ENCODE peak calls at places on chromosomes 11 and 22, in four cellular contexts. Z, A, Y and G are unnamed samples.

GRCh38 chr11:108647701-108648527 is 17.0 kb upstream of the DDX10 start:
- DNase-seq in Z (peak; percentile 64), A (peak; percentile 78), Y (peak; percentile 87), G (peak; percentile 90)

GRCh38 chr22:50739279-50739691 is 1.3 kb downstream of the ACR start:
- DNase-seq in Y (no peak), Z (no peak), A (peak; percentile 17), G (no peak)

GRCh38 chr11:119125849-119126248 is 4.5 kb downstream of the HINFP start:
- DNase-seq in A (no peak), Z (no peak), Y (no peak), G (no peak)

GRCh38 chr22:29816539-29816938 is 21.5 kb downstream of the ASCC2 start:
- DNase-seq in Y (no peak), Z (no peak), A (no peak), G (no peak)

GRCh38 chr11:57427692-57428082 is 766 bp upstream of the SLC43A3 start:
- DNase-seq in A (no peak), Y (no peak), Z (no peak), G (no peak)

GRCh38 chr22:24926428-24926725 is 20.1 kb downstream of the LHFPL7 start:
- DNase-seq in Z (no peak), A (no peak), Y (no peak), G (no peak)

GRCh38 chr11:74380746-74381439 is 17.3 kb downstream of the PGM2L1 start:
- DNase-seq in Z (no peak), A (no peak), Y (no peak), G (no peak)

GRCh38 chr22:36336246-36337182 is 51.3 kb downstream of the MYH9 start:
- DNase-seq in Y (no peak), A (no peak), Z (no peak), G (no peak)

GRCh38 chr22:25564979-25565677 is 653 bp downstream of the GRK3 start:
- DNase-seq in A (peak; percentile 81), Z (peak; percentile 36), Y (peak; percentile 75), G (peak; percentile 84)

GRCh38 chr22:17366830-17367229 is 2.4 kb upstream of the CECR2 start:
- DNase-seq in A (peak; percentile 85), Z (no peak), Y (peak; percentile 28), G (peak; percentile 89)

GRCh38 chr11:102495161-102496042 is 35.1 kb downstream of the MMP7 start:
- DNase-seq in Z (peak; percentile 9), A (peak; percentile 68), Y (peak; percentile 93), G (peak; percentile 86)

GRCh38 chr11:6245536-6245935 is 6.6 kb downstream of the CNGA4 start:
- DNase-seq in Y (no peak), Z (no peak), A (no peak), G (no peak)

GRCh38 chr22:45497268-45497667 is 5.4 kb upstream of the FBLN1 start:
- DNase-seq in Y (no peak), Z (no peak), A (no peak), G (no peak)

GRCh38 chr22:45496451-45496941 is 6.2 kb upstream of the FBLN1 start:
- DNase-seq in Z (no peak), Y (no peak), A (no peak), G (peak; percentile 89)

GRCh38 chr22:45497746-45498145 is 4.9 kb upstream of the FBLN1 start:
- DNase-seq in Y (no peak), A (no peak), Z (no peak), G (no peak)

GRCh38 chr22:45502215-45503070 is at the start of gene FBLN1:
- DNase-seq in A (peak; percentile 74), Y (peak; percentile 78), Z (no peak), G (peak; percentile 89)

DNA sequence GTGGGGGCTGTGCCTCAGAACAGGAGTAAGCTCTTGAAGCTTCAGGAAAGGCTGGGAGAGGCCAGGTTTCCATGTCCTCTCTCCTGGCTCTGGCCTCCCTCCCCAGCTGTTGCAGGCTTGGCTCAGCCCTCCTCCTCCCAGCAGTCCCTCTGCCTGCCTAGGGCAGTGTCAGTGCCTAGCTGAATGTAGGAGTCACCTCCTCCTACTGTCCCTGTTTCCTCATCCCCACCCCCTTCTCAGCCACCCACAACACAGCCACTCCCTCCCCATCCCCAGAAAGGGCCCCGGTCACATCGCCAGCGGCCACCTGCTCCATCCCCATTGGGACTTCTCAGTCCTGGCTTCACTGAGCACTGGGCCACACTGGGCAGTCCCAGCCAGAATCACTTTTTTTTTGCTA is 2.9 kb upstream of the FBLN1 start:
- DNase-seq in Y (peak; percentile 53), A (no peak), Z (no peak), G (peak; percentile 69)
- H2BK5ac ChIP-seq in Y (no peak overlapping the region), A (no peak overlapping the region), Z (no peak overlapping the region), G (no peak overlapping the region)

GRCh38 chr11:126403039-126403438 is 47.6 kb downstream of the ST3GAL4 start:
- DNase-seq in Y (peak; percentile 98), Z (no peak), A (peak; percentile 53), G (peak; percentile 71)
- H3K79me2 ChIP-seq in Y (peaks cover 8% of the 10 kb centered on the region), Z (no peaks in the 10 kb centered on the region), A (no peaks in the 10 kb centered on the region), G (no peaks in the 10 kb centered on the region)

GRCh38 chr22:33811686-33812085 is 108.6 kb downstream of the LARGE1 start:
- DNase-seq in Z (no peak), Y (no peak), A (no peak), G (peak; percentile 79)

GRCh38 chr22:33807465-33807864 is 112.8 kb downstream of the LARGE1 start:
- DNase-seq in Z (no peak), Y (no peak), A (no peak), G (no peak)

GRCh38 chr22:33812578-33812977 is 107.7 kb downstream of the LARGE1 start:
- DNase-seq in Z (no peak), A (no peak), Y (no peak), G (no peak)

GRCh38 chr22:33806191-33806590 is 114.1 kb downstream of the LARGE1 start:
- DNase-seq in Y (no peak), A (no peak), Z (no peak), G (no peak)

GRCh38 chr22:33811208-33811607 is 109.1 kb downstream of the LARGE1 start:
- DNase-seq in Y (no peak), Z (no peak), A (no peak), G (no peak)
- H4K8ac ChIP-seq in Y (no peak overlapping the region), Z (no peak overlapping the region), A (no peak overlapping the region), G (no peak overlapping the region)

DNA sequence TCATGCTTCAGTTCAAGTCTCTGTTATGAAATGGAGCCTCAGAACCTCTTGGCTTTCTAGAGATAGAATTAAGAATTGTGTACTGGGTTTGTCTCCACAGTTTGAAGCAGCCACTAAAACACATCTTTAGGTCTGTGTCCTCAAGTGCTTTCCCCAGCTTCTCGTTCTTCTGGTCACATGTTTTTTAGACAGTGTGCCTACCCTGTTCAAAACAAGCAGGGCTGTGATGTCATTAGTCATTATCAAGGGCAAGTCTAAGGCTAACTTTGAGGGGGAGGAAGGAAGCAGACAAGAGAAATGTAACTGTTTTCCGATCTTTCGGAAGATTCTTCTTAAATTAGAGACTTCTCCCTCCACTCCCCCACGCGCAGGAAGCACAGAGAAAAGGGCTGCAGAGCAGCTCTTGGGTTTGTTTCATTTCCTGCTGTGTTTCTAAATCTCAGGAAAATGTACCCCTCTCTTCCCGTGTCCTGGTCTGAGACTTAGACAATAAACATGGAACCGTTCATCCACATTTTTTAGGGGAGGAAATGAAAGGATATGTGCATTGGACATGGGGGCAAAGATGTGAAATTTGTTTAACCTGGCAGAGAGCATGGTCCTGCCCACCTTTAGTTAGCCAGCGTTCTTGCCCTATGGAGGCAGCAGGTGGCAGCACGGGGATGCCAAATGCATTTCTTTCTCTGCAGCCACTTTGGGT is 3.1 kb downstream of the AKIP1 start:
- DNase-seq in Y (no peak), A (peak; percentile 61), Z (no peak), G (peak; percentile 73)
- H2BK5ac ChIP-seq in Y (no peak overlapping the region), A (no peak overlapping the region), Z (no peak overlapping the region), G (no peak overlapping the region)

GRCh38 chr11:60422609-60423008 is 6.8 kb upstream of the MS4A5 start:
- DNase-seq in A (no peak), Z (no peak), Y (no peak), G (no peak)

GRCh38 chr11:60429272-60429671 is at the start of gene MS4A5:
- DNase-seq in Z (no peak), Y (no peak), A (no peak), G (no peak)

GRCh38 chr11:60428517-60428916 is 855 bp upstream of the MS4A5 start:
- DNase-seq in Z (no peak), A (no peak), Y (no peak), G (peak; percentile 1)
- H3K79me2 ChIP-seq in Z (no peaks in the 10 kb centered on the region), A (no peaks in the 10 kb centered on the region), Y (no peaks in the 10 kb centered on the region), G (no peaks in the 10 kb centered on the region)

GRCh38 chr11:8596504-8597046 is 2.5 kb upstream of the STK33 start:
- DNase-seq in Z (no peak), A (no peak), Y (no peak), G (peak; percentile 57)

GRCh38 chr11:8587915-8588314 is 6.1 kb downstream of the STK33 start:
- DNase-seq in Z (no peak), Y (no peak), A (no peak), G (no peak)

GRCh38 chr11:8597182-8597581 is 3.2 kb upstream of the STK33 start:
- DNase-seq in A (no peak), Z (no peak), Y (peak; percentile 20), G (no peak)

GRCh38 chr11:8593935-8594909 is at the start of gene STK33:
- DNase-seq in A (peak; percentile 86), Y (peak; percentile 41), Z (peak; percentile 27), G (peak; percentile 82)

GRCh38 chr11:8593455-8593854 is 573 bp downstream of the STK33 start:
- DNase-seq in Z (no peak), Y (no peak), A (no peak), G (no peak)
- H4K8ac ChIP-seq in Z (no peak overlapping the region), Y (no peak overlapping the region), A (no peak overlapping the region), G (no peak overlapping the region)

DNA sequence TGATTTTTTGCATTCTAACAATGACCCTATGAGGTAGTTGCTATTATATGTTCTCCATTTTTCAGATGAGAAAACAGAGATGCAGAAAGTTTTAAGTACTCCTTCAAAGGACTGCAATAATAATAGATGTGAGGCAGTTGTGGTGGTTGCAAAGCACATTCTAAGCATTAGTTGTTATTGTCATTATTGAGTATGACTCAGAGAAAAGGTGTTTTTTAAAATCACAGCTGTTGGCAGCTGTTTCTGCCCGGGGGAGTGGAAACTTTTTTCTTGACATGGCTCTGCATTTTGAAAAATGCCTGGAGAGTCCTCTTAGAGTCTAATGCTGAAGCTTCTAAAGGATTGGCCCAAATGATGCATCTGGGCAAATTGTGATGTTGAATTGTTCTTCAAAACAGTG is 244.5 kb upstream of the MPPED2 start:
- DNase-seq in Z (no peak), Y (peak; percentile 9), A (no peak), G (no peak)
- H2BK5ac ChIP-seq in Z (no peak overlapping the region), Y (no peak overlapping the region), A (no peak overlapping the region), G (no peak overlapping the region)

GRCh38 chr22:41508770-41509170 is 35.5 kb downstream of the POLR3H start:
- DNase-seq in A (peak; percentile 32), Z (no peak), Y (no peak), G (no peak)
- H3K79me2 ChIP-seq in A (no peaks in the 10 kb centered on the region), Z (peaks cover 5% of the 10 kb centered on the region), Y (no peaks in the 10 kb centered on the region), G (no peaks in the 10 kb centered on the region)

GRCh38 chr11:20023082-20023426 is 137.2 kb downstream of the DBX1 start:
- DNase-seq in Y (no peak), A (no peak), Z (no peak), G (no peak)
- H4K8ac ChIP-seq in Y (peak overlapping the region; percentile 25), A (no peak overlapping the region), Z (no peak overlapping the region), G (no peak overlapping the region)